ENCODE peak calls at places on chromosomes 1 and 21, in six cellular contexts. V is MM.1S; Q is CD8-positive, alpha-beta T cell; W is RWPE2; Y is uterus; X is PC-3. Z is an unnamed sample. For H3K4me1, the result is how much of the 10 kb centered on the place peaks cover.

GRCh38 chr1:201718346-201719202 is 110.4 kb upstream of the IPO9 start:
- DNase-seq in V (no peak), Q (no peak), W (no peak), Y (peak), X (no peak), Z (no peak)

GRCh38 chr1:226365831-226366231 is 42.1 kb downstream of the PARP1 start:
- DNase-seq in V (no peak), Q (no peak), W (no peak), Y (no peak), X (peak), Z (no peak)

GRCh38 chr1:203304391-203304918 is 864 bp upstream of the BTG2 start:
- DNase-seq in V (no peak), Q (no peak), W (no peak), Y (no peak), X (no peak), Z (no peak)

GRCh38 chr21:42381347-42381984 is 14.4 kb downstream of the TMPRSS3 start:
- DNase-seq in V (peak), Q (no peak), W (no peak), Y (no peak), X (peak), Z (peak)

GRCh38 chr1:220551001-220551400 is 23.1 kb downstream of the MARK1 start:
- DNase-seq in V (no peak), Q (no peak), W (no peak), Y (no peak), X (no peak), Z (no peak)

GRCh38 chr1:156727914-156728598 is at the start of gene METTL25B:
- DNase-seq in V (peak), Q (peak), W (peak), Y (peak), X (peak), Z (no peak)

GRCh38 chr1:64139877-64140276 is 63.5 kb upstream of the UBE2U start:
- DNase-seq in V (no peak), Q (no peak), W (no peak), Y (no peak), X (no peak), Z (no peak)

GRCh38 chr1:156499703-156500577 is 635 bp downstream of the MEF2D start:
- DNase-seq in V (peak), Q (peak), W (no peak), Y (peak), X (no peak), Z (no peak)

GRCh38 chr1:28173151-28173979 is 3.1 kb downstream of the PTAFR start:
- DNase-seq in V (no peak), Q (no peak), W (no peak), Y (no peak), X (no peak), Z (no peak)

GRCh38 chr1:162384116-162384515 is 2.6 kb downstream of the C1orf226 start:
- DNase-seq in V (no peak), Q (no peak), W (no peak), Y (no peak), X (no peak), Z (no peak)
- H3K4me1 ChIP-seq in V (under half), Q (under half), W (under half), Y (under half), X (under half), Z (under half)

DNA sequence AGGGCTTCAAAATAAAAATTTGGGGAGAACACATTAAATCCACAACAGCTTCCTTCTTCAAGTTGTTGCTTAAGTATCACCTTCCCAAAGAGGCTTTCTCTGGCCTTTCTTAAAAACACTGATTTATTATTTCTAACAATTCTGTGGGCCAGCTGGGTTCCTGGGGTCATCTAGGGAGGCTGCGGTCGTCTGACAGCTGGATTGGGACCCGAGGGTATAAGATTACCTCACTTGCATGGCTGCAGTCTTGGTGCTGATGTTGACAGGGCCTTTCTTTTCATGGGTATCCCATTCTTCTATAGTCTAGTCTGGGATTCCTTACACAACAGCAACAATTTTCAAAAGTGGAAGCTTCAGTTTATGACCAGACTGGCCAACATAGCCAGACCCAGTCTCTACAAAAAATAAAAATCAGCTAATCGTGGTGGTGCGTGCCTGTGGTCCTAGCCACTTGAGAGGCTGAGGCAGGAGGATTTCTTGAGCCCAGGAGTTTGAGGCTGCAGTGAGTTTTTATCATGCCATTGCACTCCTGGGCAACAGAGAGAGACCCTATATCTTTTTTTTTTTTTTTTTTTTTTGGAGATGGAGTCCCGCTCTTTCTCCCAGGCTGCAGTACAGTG is 46.1 kb upstream of the ZNF326 start:
- DNase-seq in V (no peak), Q (no peak), W (no peak), Y (no peak), X (no peak), Z (no peak)
- H3K4me1 ChIP-seq in V (under half), Q (under half), W (under half), Y (under half), X (under half), Z (under half)

GRCh38 chr1:1862905-1863547 is 27.9 kb downstream of the GNB1 start:
- DNase-seq in V (no peak), Q (no peak), W (no peak), Y (no peak), X (no peak), Z (no peak)

GRCh38 chr1:1857096-1857703 is 33.7 kb downstream of the GNB1 start:
- DNase-seq in V (no peak), Q (no peak), W (no peak), Y (peak), X (no peak), Z (no peak)

GRCh38 chr1:1861339-1861730 is 29.6 kb downstream of the GNB1 start:
- DNase-seq in V (no peak), Q (no peak), W (no peak), Y (no peak), X (no peak), Z (no peak)

GRCh38 chr1:1853593-1854257 is 37.2 kb downstream of the GNB1 start:
- DNase-seq in V (no peak), Q (no peak), W (no peak), Y (no peak), X (peak), Z (no peak)

DNA sequence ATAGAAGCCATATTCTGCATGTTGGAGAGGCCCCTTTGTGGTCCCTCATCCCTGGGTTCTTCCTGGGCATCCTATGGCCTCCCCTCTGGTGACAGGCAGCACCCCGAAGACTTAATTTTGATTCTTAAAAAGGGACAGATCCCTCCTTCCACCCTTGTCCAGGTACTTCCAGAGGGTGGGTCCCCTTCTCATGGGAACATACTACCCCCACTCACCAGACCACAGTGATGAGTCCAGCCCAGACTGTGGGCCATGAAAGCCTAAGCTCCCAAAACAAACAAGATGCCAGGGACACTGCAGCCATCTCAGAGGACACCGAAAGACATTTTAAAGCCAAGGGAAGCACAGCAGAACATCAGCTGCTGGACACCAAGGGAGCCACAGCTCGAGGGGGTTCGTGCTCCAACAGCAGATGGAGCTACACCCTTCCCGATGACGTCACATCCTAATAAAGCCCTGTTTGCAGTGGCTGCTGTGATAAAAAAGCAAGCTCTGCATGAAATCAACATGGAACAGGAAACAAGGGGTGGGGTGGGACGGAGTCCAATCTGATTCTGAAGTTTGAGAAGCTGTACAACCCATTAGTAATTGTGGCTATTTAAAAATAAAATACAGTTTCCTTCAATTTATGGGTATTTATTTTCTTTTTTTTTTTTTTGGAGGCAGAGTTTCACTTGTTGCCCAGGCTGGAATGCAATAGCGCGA is 32.4 kb downstream of the GNB1 start:
- DNase-seq in V (no peak), Q (peak), W (no peak), Y (peak), X (peak), Z (no peak)
- H3K4me1 ChIP-seq in V (under half), Q (half or more), W (under half), Y (under half), X (under half), Z (under half)

DNA sequence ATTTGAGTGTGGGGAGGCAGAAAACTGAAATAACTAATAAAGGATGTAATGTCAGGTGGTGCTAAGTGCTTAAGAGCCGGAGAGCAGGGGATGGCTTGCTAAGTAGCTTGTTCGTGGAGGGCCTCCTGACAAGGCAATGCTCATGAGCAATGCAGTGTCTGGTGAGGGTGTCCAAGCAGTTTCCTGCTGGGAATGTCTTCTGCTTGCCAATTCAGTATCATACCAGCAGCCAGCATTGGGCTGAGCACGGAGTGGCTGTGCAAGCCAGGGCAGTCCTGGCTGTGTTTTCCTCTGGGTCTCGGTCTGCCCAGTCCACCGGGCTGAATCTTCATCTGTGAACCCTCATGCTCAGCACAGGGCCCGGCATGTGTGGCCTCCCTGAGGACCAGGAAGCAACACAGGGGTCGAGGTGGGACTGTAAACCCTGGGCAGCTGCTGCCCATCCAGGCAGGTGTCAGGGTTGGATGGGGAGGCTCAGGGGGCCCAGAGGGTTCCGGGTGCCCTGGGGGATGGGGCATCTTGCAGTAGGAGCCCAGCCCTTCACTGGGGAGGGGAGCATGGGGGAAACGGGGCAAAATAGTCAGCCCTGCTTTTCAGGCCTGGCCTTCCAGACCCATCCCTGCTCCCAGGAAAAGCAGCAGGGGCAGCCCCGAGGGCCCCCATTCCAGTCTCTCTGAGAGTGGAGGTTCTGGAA is 27.5 kb downstream of the EDN2 start:
- DNase-seq in V (no peak), Q (no peak), W (no peak), Y (no peak), X (no peak), Z (no peak)
- H3K4me1 ChIP-seq in V (under half), Q (under half), W (under half), Y (under half), X (under half), Z (under half)

GRCh38 chr1:116553386-116554115 is 17.3 kb downstream of the CD58 start:
- DNase-seq in V (no peak), Q (no peak), W (no peak), Y (no peak), X (peak), Z (no peak)
- H3K4me1 ChIP-seq in V (under half), Q (under half), W (under half), Y (under half), X (under half), Z (under half)

Z was measured in iPS DF 6.9.